ENCODE peak calls at places on chromosomes 5 and 9, in four cellular contexts. One of them, this sample, is unnamed.

GRCh38 chr5:6729400-6730310 is 16.4 kb downstream of the TENT4A start:
- DNase-seq in HepG2: no peak
- DNase-seq in A549: no peak
- DNase-seq in K562: no peak
- DNase-seq in this sample: no peak

GRCh38 chr9:91677354-91677753 is 253.7 kb upstream of the NFIL3 start:
- DNase-seq in HepG2: no peak
- DNase-seq in A549: no peak
- DNase-seq in K562: no peak
- DNase-seq in this sample: no peak

GRCh38 chr5:170306381-170306790 is 8.8 kb upstream of the LCP2 start:
- DNase-seq in HepG2: no peak
- DNase-seq in A549: no peak
- DNase-seq in K562: peak; percentile 74
- DNase-seq in this sample: no peak

GRCh38 chr5:76643371-76643770 is 20.2 kb upstream of the F2RL2 start:
- DNase-seq in HepG2: no peak
- DNase-seq in A549: no peak
- DNase-seq in K562: no peak
- DNase-seq in this sample: no peak

GRCh38 chr5:51892680-51893079 is 509.4 kb downstream of the ISL1 start:
- DNase-seq in HepG2: no peak
- DNase-seq in A549: no peak
- DNase-seq in K562: no peak
- DNase-seq in this sample: no peak

GRCh38 chr9:96476591-96476990 is 26.6 kb downstream of the HABP4 start:
- DNase-seq in HepG2: no peak
- DNase-seq in A549: no peak
- DNase-seq in K562: no peak
- DNase-seq in this sample: no peak

GRCh38 chr5:108653201-108653600 is 94.5 kb upstream of the FER start:
- DNase-seq in HepG2: no peak
- DNase-seq in A549: no peak
- DNase-seq in K562: no peak
- DNase-seq in this sample: no peak

GRCh38 chr5:138653502-138653901 is 78.3 kb upstream of the HSPA9 start:
- DNase-seq in HepG2: no peak
- DNase-seq in A549: no peak
- DNase-seq in K562: no peak
- DNase-seq in this sample: no peak

GRCh38 chr5:139360384-139360783 is 18.7 kb downstream of the PAIP2 start:
- DNase-seq in HepG2: no peak
- DNase-seq in A549: no peak
- DNase-seq in K562: no peak
- DNase-seq in this sample: no peak

GRCh38 chr5:141559481-141559880 is 59.3 kb downstream of the DIAPH1 start:
- DNase-seq in HepG2: no peak
- DNase-seq in A549: no peak
- DNase-seq in K562: no peak
- DNase-seq in this sample: no peak

GRCh38 chr5:15807248-15807647 is 307.3 kb downstream of the FBXL7 start:
- DNase-seq in HepG2: no peak
- DNase-seq in A549: no peak
- DNase-seq in K562: no peak
- DNase-seq in this sample: no peak
- TF ChIP-seq CHD4 in HepG2: no peak
- TF ChIP-seq CHD4 in A549: no peak
- TF ChIP-seq CHD4 in K562: no peak
- TF ChIP-seq CHD4 in this sample: no peak

GRCh38 chr5:19739691-19740090 is 248.3 kb downstream of the CDH18 start:
- DNase-seq in HepG2: no peak
- DNase-seq in A549: no peak
- DNase-seq in K562: no peak
- DNase-seq in this sample: no peak
- TF ChIP-seq CHD4 in HepG2: no peak
- TF ChIP-seq CHD4 in A549: no peak
- TF ChIP-seq CHD4 in K562: no peak
- TF ChIP-seq CHD4 in this sample: no peak

GRCh38 chr9:126959917-126960316 is 45.3 kb downstream of the RALGPS1 start:
- DNase-seq in HepG2: no peak
- DNase-seq in A549: no peak
- DNase-seq in K562: no peak
- DNase-seq in this sample: no peak

GRCh38 chr9:126971261-126971660 is 56.7 kb downstream of the RALGPS1 start:
- DNase-seq in HepG2: no peak
- DNase-seq in A549: no peak
- DNase-seq in K562: no peak
- DNase-seq in this sample: no peak

GRCh38 chr9:126962336-126962735 is 47.8 kb downstream of the RALGPS1 start:
- DNase-seq in HepG2: no peak
- DNase-seq in A549: no peak
- DNase-seq in K562: no peak
- DNase-seq in this sample: no peak

GRCh38 chr9:126965077-126965476 is 50.5 kb downstream of the RALGPS1 start:
- DNase-seq in HepG2: no peak
- DNase-seq in A549: no peak
- DNase-seq in K562: no peak
- DNase-seq in this sample: no peak

DNA sequence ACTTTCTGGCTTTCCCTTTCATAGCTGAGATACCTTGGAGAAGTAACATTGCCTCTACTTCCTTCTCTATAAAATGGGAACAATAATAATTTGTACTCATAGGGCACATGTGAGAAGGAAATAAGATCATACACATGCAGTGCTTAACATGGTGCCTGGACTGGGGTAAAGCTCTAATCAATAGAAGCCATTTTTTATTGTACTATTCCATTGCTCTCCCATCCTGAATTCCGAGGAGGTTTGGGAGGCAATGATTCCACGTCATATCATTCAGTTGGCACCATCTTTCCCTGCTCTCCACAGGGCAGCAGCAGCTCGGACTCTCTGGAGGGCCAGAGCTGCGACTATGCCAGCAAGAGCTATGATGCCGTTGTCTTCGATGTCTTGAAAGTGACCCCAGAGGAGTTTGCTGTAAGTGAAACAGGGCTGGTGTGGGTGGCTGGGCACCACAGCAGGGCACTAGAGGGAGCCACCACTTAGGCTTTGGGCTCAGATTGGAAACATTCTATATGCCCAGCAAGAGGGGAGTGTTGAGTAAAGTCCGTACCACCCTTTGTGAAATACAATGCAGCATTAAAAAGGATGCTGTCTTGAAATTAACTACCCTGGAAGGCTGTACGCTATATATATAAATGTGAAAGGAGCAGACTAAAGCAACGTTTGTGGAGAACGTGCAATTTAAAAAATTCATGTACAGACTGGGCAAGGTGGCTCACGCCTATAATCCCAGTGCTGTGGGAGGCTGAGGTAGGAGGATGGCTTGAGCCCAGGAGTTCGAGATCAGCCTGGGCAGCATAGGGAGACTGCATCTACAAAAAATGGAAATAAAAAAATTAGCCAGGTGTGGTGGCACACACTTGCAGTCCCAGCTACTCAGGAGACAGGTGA is 51.2 kb downstream of the RALGPS1 start:
- DNase-seq in HepG2: peak; percentile 30
- DNase-seq in A549: peak; percentile 80
- DNase-seq in K562: no peak
- DNase-seq in this sample: no peak
- TF ChIP-seq CHD4 in HepG2: no peak
- TF ChIP-seq CHD4 in A549: no peak
- TF ChIP-seq CHD4 in K562: no peak
- TF ChIP-seq CHD4 in this sample: no peak

GRCh38 chr5:61381968-61382367 is 49.9 kb downstream of the ZSWIM6 start:
- DNase-seq in HepG2: no peak
- DNase-seq in A549: no peak
- DNase-seq in K562: no peak
- DNase-seq in this sample: no peak

GRCh38 chr5:61386062-61386800 is 54.2 kb downstream of the ZSWIM6 start:
- DNase-seq in HepG2: peak; percentile 44
- DNase-seq in A549: no peak
- DNase-seq in K562: no peak
- DNase-seq in this sample: no peak
- TF ChIP-seq CHD4 in HepG2: no peak
- TF ChIP-seq CHD4 in A549: no peak
- TF ChIP-seq CHD4 in K562: no peak
- TF ChIP-seq CHD4 in this sample: no peak

DNA sequence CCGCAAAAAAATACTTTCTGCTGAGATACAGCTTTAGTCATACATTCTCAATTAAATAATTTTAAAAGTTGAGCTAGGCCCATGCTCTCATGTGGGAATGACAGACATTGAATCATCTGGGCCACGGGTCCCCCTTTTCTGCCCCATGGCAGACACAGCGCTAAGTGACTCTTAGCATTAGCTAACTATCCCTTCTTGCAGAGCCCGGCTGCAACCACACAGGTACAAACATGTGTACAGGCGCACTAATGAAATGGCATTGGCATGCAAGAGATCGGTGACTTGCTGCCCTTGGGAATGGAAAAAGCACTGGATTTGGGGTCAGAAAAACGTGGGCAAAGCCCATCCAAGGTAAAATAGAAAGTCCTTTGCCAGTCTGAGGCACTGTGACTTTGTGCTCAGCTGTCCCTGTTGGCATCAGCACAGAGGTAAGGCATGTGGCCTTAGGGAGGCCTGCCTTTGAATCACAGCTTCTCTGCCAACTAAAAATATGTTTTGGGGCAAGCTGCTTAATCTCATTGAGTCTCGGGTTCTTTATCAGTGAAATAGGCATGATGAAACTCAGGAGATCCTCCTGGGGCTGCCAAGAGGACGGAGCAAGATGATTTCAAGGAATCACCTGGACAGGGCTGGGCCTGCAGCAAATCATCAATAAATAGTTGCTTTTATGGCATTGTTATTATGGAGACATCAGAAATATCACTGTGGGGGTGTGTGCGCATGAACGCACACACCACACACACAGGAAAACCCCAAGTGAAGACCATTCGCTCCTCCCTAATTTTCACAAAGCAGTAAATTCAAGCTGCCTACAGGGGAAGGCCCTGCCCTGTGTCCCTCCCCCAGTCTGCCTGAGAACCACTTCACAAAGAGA is 54.2 kb downstream of the WHRN start:
- DNase-seq in HepG2: no peak
- DNase-seq in A549: no peak
- DNase-seq in K562: no peak
- DNase-seq in this sample: peak; percentile 11
- TF ChIP-seq CHD4 in HepG2: no peak
- TF ChIP-seq CHD4 in A549: no peak
- TF ChIP-seq CHD4 in K562: no peak
- TF ChIP-seq CHD4 in this sample: no peak

DNA sequence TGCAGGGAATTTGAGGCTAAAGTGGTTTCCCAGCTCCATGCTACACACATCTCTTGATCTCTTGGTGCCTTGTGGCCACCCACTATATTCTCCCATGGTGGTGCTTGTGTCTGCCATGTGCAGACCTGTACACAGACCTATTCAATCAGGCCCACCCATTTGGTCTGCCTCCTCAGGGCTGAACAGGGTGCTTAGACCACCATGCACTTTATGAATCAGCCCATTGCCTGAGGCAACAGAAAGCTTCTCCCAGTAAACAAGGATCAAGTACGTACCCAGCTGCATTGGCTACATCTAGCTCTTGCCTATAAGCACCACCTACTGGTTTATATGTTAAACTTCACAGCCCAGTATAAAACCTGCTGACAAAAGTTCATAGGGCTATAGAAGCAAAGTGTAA is 664.3 kb upstream of the EDIL3 start:
- DNase-seq in HepG2: peak; percentile 4
- DNase-seq in A549: no peak
- DNase-seq in K562: no peak
- DNase-seq in this sample: no peak
- TF ChIP-seq CHD4 in HepG2: no peak
- TF ChIP-seq CHD4 in A549: no peak
- TF ChIP-seq CHD4 in K562: no peak
- TF ChIP-seq CHD4 in this sample: no peak

GRCh38 chr9:22773501-22774220 is 327.0 kb downstream of the DMRTA1 start:
- DNase-seq in HepG2: no peak
- DNase-seq in A549: no peak
- DNase-seq in K562: no peak
- DNase-seq in this sample: no peak
- TF ChIP-seq CHD4 in HepG2: no peak
- TF ChIP-seq CHD4 in A549: no peak
- TF ChIP-seq CHD4 in K562: no peak
- TF ChIP-seq CHD4 in this sample: no peak

DNA sequence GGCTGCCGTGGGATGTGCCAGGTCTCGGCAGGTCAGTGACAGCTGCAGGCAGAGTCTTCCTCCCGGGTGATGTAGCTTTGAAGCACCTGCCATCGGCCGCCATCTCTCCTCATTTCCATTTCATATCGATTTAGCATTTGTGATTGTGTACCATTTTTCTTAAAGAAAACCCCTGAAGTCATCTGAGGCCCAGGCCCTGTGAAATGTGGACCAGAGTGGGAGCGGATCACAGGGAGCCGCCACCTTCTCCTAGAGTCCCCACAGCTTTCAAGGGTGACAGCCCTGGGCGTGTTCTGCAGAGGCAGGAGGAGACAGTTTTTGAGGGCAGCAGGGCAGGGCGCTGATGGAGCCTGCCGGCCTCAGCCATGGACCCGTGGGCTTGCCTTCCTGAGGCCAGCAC is 25.9 kb upstream of the LPCAT1 start:
- DNase-seq in HepG2: no peak
- DNase-seq in A549: no peak
- DNase-seq in K562: peak; percentile 5
- DNase-seq in this sample: no peak
- TF ChIP-seq CHD4 in HepG2: no peak
- TF ChIP-seq CHD4 in A549: no peak
- TF ChIP-seq CHD4 in K562: no peak
- TF ChIP-seq CHD4 in this sample: no peak

GRCh38 chr9:93614830-93615468 is 38.6 kb downstream of the PHF2 start:
- DNase-seq in HepG2: no peak
- DNase-seq in A549: no peak
- DNase-seq in K562: no peak
- DNase-seq in this sample: no peak

GRCh38 chr9:93613174-93613573 is 36.8 kb downstream of the PHF2 start:
- DNase-seq in HepG2: no peak
- DNase-seq in A549: no peak
- DNase-seq in K562: no peak
- DNase-seq in this sample: no peak

GRCh38 chr9:93613791-93614190 is 37.4 kb downstream of the PHF2 start:
- DNase-seq in HepG2: no peak
- DNase-seq in A549: no peak
- DNase-seq in K562: no peak
- DNase-seq in this sample: no peak

GRCh38 chr9:93612052-93612795 is 35.8 kb downstream of the PHF2 start:
- DNase-seq in HepG2: no peak
- DNase-seq in A549: no peak
- DNase-seq in K562: no peak
- DNase-seq in this sample: no peak

GRCh38 chr9:93612796-93613154 is 36.4 kb downstream of the PHF2 start:
- DNase-seq in HepG2: no peak
- DNase-seq in A549: no peak
- DNase-seq in K562: no peak
- DNase-seq in this sample: peak; percentile 15
- TF ChIP-seq CHD4 in HepG2: no peak
- TF ChIP-seq CHD4 in A549: no peak
- TF ChIP-seq CHD4 in K562: no peak
- TF ChIP-seq CHD4 in this sample: no peak